ENCODE peak calls at places on chromosomes 4 and X, in eight cellular contexts. F is astrocyte of the cerebellum; O is HepG2; T is NCI-H1436; M is ELR; L is bronchial epithelial cell; D is naive B cell; P is stimulated activated CD4-positive, alpha-beta T cell treated with anti-CD3 and anti-CD28 coated beads, Interleukin-4, amount 100 ng/mL, for 48 hours. J is an unnamed sample.

GRCh38 chr4:31620476-31620875 is 900.3 kb downstream of the PCDH7 start:
- DNase-seq in F (no peak), O (no peak), T (no peak), M (peak), L (peak), D (no peak), P (no peak), J (no peak)

GRCh38 chrX:1389181-1389992 is 2.5 kb downstream of the SLC25A6 start:
- DNase-seq in F (no peak), O (no peak), T (no peak), M (no peak), L (no peak), D (no peak), P (no peak), J (no peak)

GRCh38 chr4:158835456-158836369 is 66.9 kb downstream of the FNIP2 start:
- DNase-seq in F (no peak), O (no peak), T (no peak), M (no peak), L (no peak), D (no peak), P (no peak), J (no peak)

GRCh38 chrX:6226646-6227444 is 1.8 kb downstream of the NLGN4X start:
- DNase-seq in F (no peak), O (no peak), T (no peak), M (no peak), L (no peak), D (no peak), P (no peak), J (no peak)

GRCh38 chr4:162461952-162462351 is 298.2 kb upstream of the FSTL5 start:
- DNase-seq in F (no peak), O (no peak), T (no peak), M (peak), L (peak), D (no peak), P (no peak), J (no peak)

GRCh38 chr4:39384563-39384962 is 18.4 kb upstream of the RFC1 start:
- DNase-seq in F (no peak), O (no peak), T (no peak), M (no peak), L (no peak), D (no peak), P (no peak), J (no peak)

GRCh38 chr4:24137963-24138601 is 248.2 kb upstream of the PPARGC1A start:
- DNase-seq in F (no peak), O (peak), T (no peak), M (no peak), L (no peak), D (no peak), P (no peak), J (no peak)

GRCh38 chrX:112678831-112679230 is 907 bp downstream of the LHFPL1 start:
- DNase-seq in F (no peak), O (no peak), T (no peak), M (no peak), L (no peak), D (no peak), P (no peak), J (no peak)

GRCh38 chr4:6134612-6135220 is 65.6 kb downstream of the JAKMIP1 start:
- DNase-seq in F (no peak), O (peak), T (no peak), M (peak), L (no peak), D (no peak), P (peak), J (peak)

GRCh38 chr4:122827258-122827887 is 742 bp downstream of the FGF2 start:
- DNase-seq in F (no peak), O (no peak), T (peak), M (peak), L (no peak), D (peak), P (peak), J (peak)

GRCh38 chrX:103063918-103064434 is at the start of gene BEX1:
- DNase-seq in F (peak), O (peak), T (peak), M (peak), L (peak), D (no peak), P (no peak), J (peak)

GRCh38 chrX:32985544-32985943 is 225.8 kb downstream of the DMD start:
- DNase-seq in F (no peak), O (no peak), T (no peak), M (no peak), L (no peak), D (no peak), P (no peak), J (no peak)

GRCh38 chr4:16461362-16461761 is 235.1 kb upstream of the TAPT1 start:
- DNase-seq in F (no peak), O (no peak), T (no peak), M (peak), L (peak), D (no peak), P (no peak), J (no peak)

GRCh38 chrX:107823456-107823855 is 2.2 kb upstream of the MID2 start:
- DNase-seq in F (peak), O (no peak), T (no peak), M (peak), L (no peak), D (no peak), P (no peak), J (no peak)

GRCh38 chrX:48835524-48836329 is at the start of gene PCSK1N:
- DNase-seq in F (no peak), O (peak), T (peak), M (no peak), L (no peak), D (no peak), P (peak), J (peak)

GRCh38 chr4:48030470-48030869 is 13.9 kb downstream of the NIPAL1 start:
- DNase-seq in F (no peak), O (no peak), T (no peak), M (no peak), L (no peak), D (no peak), P (no peak), J (no peak)

GRCh38 chr4:142222127-142222526 is 585.7 kb downstream of the IL15 start:
- DNase-seq in F (no peak), O (no peak), T (no peak), M (peak), L (peak), D (no peak), P (no peak), J (no peak)